ENCODE peak calls at places on chromosome 1, in nine cellular contexts. I, U, L, X, C, O, H, W and V are unnamed samples.
A peak's percentile ranks its signal among the peaks of the same experiment; 100 is the strongest.

GRCh38 chr1:53121319-53122172 is 20.9 kb downstream of the SLC1A7 start:
- DNase-seq in I (no peak), U (no peak), L (no peak), X (peak; percentile 86), C (no peak), O (peak; percentile 15), H (no peak), W (peak; percentile 57), V (no peak)

GRCh38 chr1:235067396-235068154 is 61.1 kb downstream of the TOMM20 start:
- DNase-seq in I (no peak), U (no peak), L (no peak), X (peak; percentile 65), C (no peak), O (peak; percentile 34), H (no peak), W (peak; percentile 78), V (no peak)

GRCh38 chr1:113142791-113143190 is 69.8 kb downstream of the LRIG2 start:
- DNase-seq in I (no peak), U (no peak), L (no peak), X (no peak), C (no peak), O (no peak), H (no peak), W (no peak), V (no peak)

GRCh38 chr1:29453502-29454240 is 217.3 kb downstream of the PTPRU start:
- DNase-seq in I (no peak), U (no peak), L (no peak), X (no peak), C (no peak), O (no peak), H (no peak), W (peak; percentile 28), V (peak; percentile 62)

GRCh38 chr1:168439451-168440375 is 104.1 kb downstream of the XCL2 start:
- DNase-seq in I (peak; percentile 84), U (peak; percentile 75), L (peak; percentile 77), X (peak; percentile 40), C (peak; percentile 57), O (peak; percentile 85), H (peak; percentile 66), W (peak; percentile 90), V (peak; percentile 82)

GRCh38 chr1:209652873-209653401 is 712 bp upstream of the LAMB3 start:
- DNase-seq in I (peak; percentile 39), U (no peak), L (peak; percentile 1), X (peak; percentile 71), C (peak; percentile 23), O (peak; percentile 70), H (no peak), W (peak; percentile 39), V (peak; percentile 65)

GRCh38 chr1:84013708-84014107 is 14.8 kb upstream of the TTLL7 start:
- DNase-seq in I (no peak), U (no peak), L (no peak), X (no peak), C (no peak), O (no peak), H (no peak), W (no peak), V (no peak)

GRCh38 chr1:41485605-41486004 is 1.1 kb upstream of the EDN2 start:
- DNase-seq in I (no peak), U (no peak), L (no peak), X (no peak), C (no peak), O (no peak), H (no peak), W (no peak), V (no peak)

GRCh38 chr1:172388490-172388889 is 32.0 kb upstream of the C1orf105 start:
- DNase-seq in I (no peak), U (no peak), L (no peak), X (no peak), C (no peak), O (no peak), H (no peak), W (no peak), V (no peak)

GRCh38 chr1:26387447-26387846 is 14.9 kb upstream of the ZNF683 start:
- DNase-seq in I (no peak), U (no peak), L (no peak), X (no peak), C (no peak), O (no peak), H (no peak), W (no peak), V (no peak)

GRCh38 chr1:22709891-22710687 is 550 bp upstream of the EPHB2 start:
- DNase-seq in I (peak; percentile 23), U (no peak), L (peak; percentile 18), X (peak; percentile 56), C (peak; percentile 40), O (peak; percentile 39), H (no peak), W (peak; percentile 65), V (peak; percentile 79)